ENCODE peak calls at places on chromosomes 4 and X, in ten cellular contexts. B is WTC11, T is psoas muscle, E is cardiac muscle cell, Q is B cell, M is PC-3, G is neural progenitor cell, W is Calu3, K is lower leg skin, O is BE2C. Y is an unnamed sample.

GRCh38 chrX:41781500-41781899 is 57.5 kb downstream of the GPR82 start:
- DNase-seq in B (no peak), T (no peak), E (peak), Q (peak), M (peak), G (peak), W (peak), K (no peak), O (peak), Y (no peak)

GRCh38 chr4:61210186-61210939 is 10.2 kb downstream of the ADGRL3 start:
- DNase-seq in B (peak), T (no peak), E (no peak), Q (no peak), M (peak), G (peak), W (no peak), K (no peak), O (no peak), Y (no peak)

GRCh38 chr4:165204462-165204830 is 2.9 kb upstream of the KLHL2 start:
- DNase-seq in B (no peak), T (no peak), E (no peak), Q (no peak), M (peak), G (no peak), W (peak), K (no peak), O (no peak), Y (no peak)

GRCh38 chr4:37453361-37454262 is 209.1 kb downstream of the NWD2 start:
- DNase-seq in B (peak), T (peak), E (peak), Q (no peak), M (peak), G (peak), W (peak), K (peak), O (peak), Y (peak)

GRCh38 chrX:23436875-23437274 is 102.2 kb downstream of the PTCHD1 start:
- DNase-seq in B (peak), T (no peak), E (no peak), Q (no peak), M (no peak), G (no peak), W (no peak), K (no peak), O (no peak), Y (no peak)

GRCh38 chrX:17584248-17584681 is 153.0 kb upstream of the SCML1 start:
- DNase-seq in B (no peak), T (no peak), E (no peak), Q (no peak), M (peak), G (no peak), W (no peak), K (no peak), O (no peak), Y (no peak)

GRCh38 chr4:108029731-108030130 is 40.0 kb downstream of the HADH start:
- DNase-seq in B (no peak), T (no peak), E (no peak), Q (no peak), M (peak), G (no peak), W (no peak), K (no peak), O (no peak), Y (no peak)

GRCh38 chr4:40228497-40229365 is 31.9 kb downstream of the RHOH start:
- DNase-seq in B (peak), T (no peak), E (no peak), Q (no peak), M (peak), G (peak), W (no peak), K (no peak), O (no peak), Y (no peak)

GRCh38 chr4:87502580-87503238 is 26.5 kb downstream of the SPARCL1 start:
- DNase-seq in B (no peak), T (no peak), E (no peak), Q (no peak), M (peak), G (no peak), W (no peak), K (no peak), O (peak), Y (no peak)

GRCh38 chrX:140723251-140723650 is 13.7 kb downstream of the LINC00632 start:
- DNase-seq in B (no peak), T (no peak), E (peak), Q (no peak), M (no peak), G (peak), W (no peak), K (no peak), O (no peak), Y (no peak)

GRCh38 chr4:105434940-105435339 is 38.9 kb downstream of the PPA2 start:
- DNase-seq in B (no peak), T (no peak), E (no peak), Q (no peak), M (no peak), G (no peak), W (no peak), K (no peak), O (no peak), Y (no peak)

GRCh38 chr4:163344147-163345050 is 707 bp downstream of the NPY5R start:
- DNase-seq in B (peak), T (no peak), E (peak), Q (no peak), M (no peak), G (peak), W (peak), K (no peak), O (peak), Y (peak)

GRCh38 chrX:45344597-45344996 is 143.9 kb upstream of the DIPK2B start:
- DNase-seq in B (no peak), T (no peak), E (no peak), Q (no peak), M (peak), G (no peak), W (no peak), K (no peak), O (no peak), Y (no peak)

GRCh38 chr4:5238106-5238505 is 186.8 kb downstream of the STK32B start:
- DNase-seq in B (no peak), T (no peak), E (no peak), Q (no peak), M (no peak), G (no peak), W (no peak), K (no peak), O (no peak), Y (no peak)

GRCh38 chr4:113961322-113961698 is 18.1 kb downstream of the ARSJ start:
- DNase-seq in B (no peak), T (no peak), E (no peak), Q (no peak), M (peak), G (no peak), W (no peak), K (no peak), O (no peak), Y (no peak)

GRCh38 chr4:39043058-39043696 is 11.0 kb upstream of the TMEM156 start:
- DNase-seq in B (no peak), T (no peak), E (no peak), Q (no peak), M (peak), G (no peak), W (no peak), K (no peak), O (no peak), Y (no peak)

GRCh38 chr4:188986271-188986689 is 847.0 kb downstream of the TRIML1 start:
- DNase-seq in B (no peak), T (no peak), E (no peak), Q (no peak), M (peak), G (no peak), W (no peak), K (no peak), O (no peak), Y (no peak)

GRCh38 chr4:149426461-149426860 is 389.2 kb downstream of the IQCM start:
- DNase-seq in B (no peak), T (no peak), E (no peak), Q (no peak), M (peak), G (no peak), W (no peak), K (no peak), O (no peak), Y (no peak)

GRCh38 chr4:89203902-89204301 is 92.6 kb downstream of the TIGD2 start:
- DNase-seq in B (no peak), T (no peak), E (no peak), Q (no peak), M (no peak), G (no peak), W (no peak), K (no peak), O (no peak), Y (no peak)

GRCh38 chr4:89204624-89205023 is 93.3 kb downstream of the TIGD2 start:
- DNase-seq in B (no peak), T (no peak), E (no peak), Q (no peak), M (peak), G (no peak), W (no peak), K (no peak), O (no peak), Y (no peak)
- TF ChIP-seq CTCF in B (no peak), T (no peak), E (no peak), Q (no peak), M (no peak), G (no peak), W (no peak), K (no peak), O (no peak), Y (no peak)

DNA sequence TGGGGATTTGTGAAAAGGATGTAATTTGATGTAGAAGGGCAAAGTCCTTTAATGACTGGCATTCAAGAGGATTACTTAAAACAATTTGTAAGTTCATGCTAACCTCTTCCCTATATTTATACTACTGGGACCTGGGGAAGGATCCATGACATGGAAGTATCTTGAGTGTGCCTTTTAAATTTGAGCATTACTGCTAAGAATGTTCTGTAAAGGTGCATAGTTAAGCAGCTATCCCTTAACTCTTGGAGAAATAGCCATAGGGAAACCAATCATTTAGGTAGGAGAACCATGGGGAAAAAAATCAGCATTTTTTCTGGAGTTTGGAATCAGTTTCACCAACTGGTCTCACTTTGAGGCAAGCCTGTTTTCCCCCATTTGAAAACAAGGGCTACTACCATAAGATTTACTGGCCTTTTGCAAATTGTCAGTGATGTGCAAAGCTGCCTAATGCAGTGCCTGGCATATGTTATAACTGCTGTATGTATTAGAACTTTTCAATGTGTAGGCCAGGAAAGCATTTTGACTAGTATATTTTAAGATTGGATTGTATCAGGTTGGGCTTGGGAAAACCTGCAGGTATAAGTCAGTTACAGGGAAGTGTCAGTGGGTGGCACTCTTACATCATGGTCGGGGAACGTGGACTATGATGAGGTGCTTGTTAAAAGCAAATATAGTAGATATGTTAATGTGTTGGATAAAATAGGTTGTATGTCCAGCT is 72.1 kb downstream of the PRSS12 start:
- DNase-seq in B (peak), T (no peak), E (peak), Q (peak), M (peak), G (peak), W (peak), K (peak), O (peak), Y (peak)
- TF ChIP-seq CTCF in B (no peak), T (peak), E (peak), Q (peak), M (peak), G (peak), W (no peak), K (no peak), O (peak), Y (peak)

GRCh38 chr4:83364312-83364711 is 29.7 kb upstream of the HPSE start:
- DNase-seq in B (no peak), T (no peak), E (no peak), Q (no peak), M (no peak), G (no peak), W (no peak), K (no peak), O (no peak), Y (no peak)

GRCh38 chr4:83358410-83358809 is 23.8 kb upstream of the HPSE start:
- DNase-seq in B (no peak), T (no peak), E (no peak), Q (no peak), M (peak), G (no peak), W (no peak), K (no peak), O (no peak), Y (no peak)

GRCh38 chr4:83360018-83360417 is 25.4 kb upstream of the HPSE start:
- DNase-seq in B (no peak), T (no peak), E (no peak), Q (no peak), M (no peak), G (no peak), W (no peak), K (no peak), O (no peak), Y (no peak)

GRCh38 chr4:83361416-83362196 is 27.0 kb upstream of the HPSE start:
- DNase-seq in B (no peak), T (no peak), E (no peak), Q (no peak), M (no peak), G (no peak), W (no peak), K (no peak), O (no peak), Y (no peak)

DNA sequence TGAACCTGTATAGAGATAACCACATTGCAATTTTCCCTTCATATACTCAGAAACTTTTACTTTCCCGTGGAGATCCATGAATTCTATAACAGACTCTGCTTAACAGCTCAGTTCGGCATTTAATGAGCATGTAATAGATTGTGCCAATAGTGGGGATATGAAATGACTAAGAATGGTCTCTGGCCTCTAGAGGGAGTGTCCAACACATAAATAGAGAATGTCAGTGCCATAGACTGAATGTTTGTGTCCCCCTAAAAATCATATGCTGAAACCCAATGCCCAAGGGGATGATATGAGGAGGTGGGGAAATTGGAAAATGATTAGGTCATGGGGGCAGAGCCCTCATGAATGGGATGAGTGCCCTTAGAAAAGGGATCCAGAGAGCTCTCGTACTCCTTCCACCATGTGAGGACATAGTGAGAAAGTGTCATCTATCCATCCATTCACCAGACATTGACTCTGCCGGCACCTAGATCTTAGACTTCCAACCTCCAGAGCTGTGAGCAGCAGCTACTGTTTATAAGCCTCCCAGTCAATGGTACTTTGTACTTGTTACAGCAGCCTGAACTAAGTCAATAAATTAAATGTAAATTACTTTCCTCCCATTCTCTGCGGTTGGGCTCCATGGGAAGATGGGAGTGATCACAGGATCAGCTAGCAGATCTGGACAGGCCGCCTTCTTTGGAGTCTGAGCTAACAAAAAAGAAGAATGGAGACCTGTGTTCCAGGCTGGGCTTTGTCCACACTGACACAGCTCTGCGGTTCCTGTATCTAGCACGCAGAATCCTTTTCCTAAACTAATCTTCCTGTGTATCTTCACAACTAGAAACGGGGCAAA is 28.1 kb upstream of the HPSE start:
- DNase-seq in B (no peak), T (no peak), E (no peak), Q (no peak), M (peak), G (no peak), W (no peak), K (no peak), O (no peak), Y (no peak)
- TF ChIP-seq CTCF in B (no peak), T (peak), E (peak), Q (peak), M (peak), G (peak), W (no peak), K (no peak), O (peak), Y (no peak)

GRCh38 chr4:181939199-181939945 is 303.8 kb upstream of the TENM3 start:
- DNase-seq in B (no peak), T (no peak), E (no peak), Q (no peak), M (no peak), G (peak), W (no peak), K (no peak), O (no peak), Y (no peak)
- TF ChIP-seq CTCF in B (no peak), T (no peak), E (peak), Q (no peak), M (no peak), G (peak), W (no peak), K (no peak), O (peak), Y (no peak)